ENCODE peak calls at places on chromosomes 6 and 20, in six cellular contexts. N is cardiac fibroblast; R is EL; P is stimulated activated CD4-positive, alpha-beta T cell treated with anti-CD3 and anti-CD28 coated beads, TNF-alpha, amount 100 ng/mL, for 24 hours; O is iris pigment epithelial cell; V is HT1080. K is an unnamed sample.

GRCh38 chr6:42193491-42193894 is 1.3 kb downstream of the GUCA1B start:
- DNase-seq in N (peak), R (peak), V (no peak), P (no peak), O (peak), K (no peak)

GRCh38 chr20:48175261-48175660 is 390.0 kb upstream of the SULF2 start:
- DNase-seq in N (no peak), V (no peak), P (no peak), R (no peak), O (no peak), K (no peak)

GRCh38 chr20:40565681-40566040 is 123.4 kb downstream of the MAFB start:
- DNase-seq in N (no peak), O (no peak), V (no peak), R (no peak), P (no peak), K (no peak)

GRCh38 chr20:24981282-24981681 is 11.3 kb downstream of the APMAP start:
- DNase-seq in O (no peak), P (no peak), N (no peak), V (no peak), R (no peak), K (no peak)

GRCh38 chr20:46222521-46223007 is 85.7 kb downstream of the CDH22 start:
- DNase-seq in V (no peak), O (no peak), P (no peak), N (peak), R (no peak), K (no peak)

GRCh38 chr6:55176958-55177357 is 2.6 kb downstream of the HCRTR2 start:
- DNase-seq in R (peak), N (peak), V (no peak), O (peak), P (no peak), K (no peak)

GRCh38 chr6:26140254-26140966 is 53.2 kb downstream of the HFE start:
- DNase-seq in N (no peak), R (no peak), V (no peak), O (no peak), P (no peak), K (no peak)

GRCh38 chr20:38779247-38780097 is 26.0 kb upstream of the PPP1R16B start:
- DNase-seq in O (no peak), P (no peak), R (no peak), N (no peak), V (no peak), K (no peak)

GRCh38 chr6:4319992-4320683 is 184.8 kb upstream of the ECI2 start:
- DNase-seq in P (no peak), V (peak), N (peak), O (peak), R (peak), K (no peak)

GRCh38 chr6:157385482-157385881 is 4.5 kb downstream of the ZDHHC14 start:
- DNase-seq in P (no peak), O (no peak), V (no peak), N (no peak), R (no peak), K (no peak)

GRCh38 chr6:113464959-113465358 is 392.2 kb upstream of the MARCKS start:
- DNase-seq in V (peak), O (peak), R (peak), N (peak), P (no peak), K (no peak)

GRCh38 chr20:59777814-59778575 is 155.4 kb downstream of the SYCP2 start:
- DNase-seq in P (no peak), O (no peak), R (no peak), V (no peak), N (no peak), K (no peak)

GRCh38 chr6:35730745-35731413 is 6.0 kb upstream of the ARMC12 start:
- DNase-seq in V (no peak), R (no peak), O (no peak), N (no peak), P (no peak), K (no peak)

GRCh38 chr6:124885171-124885570 is 77.1 kb upstream of the RNF217 start:
- DNase-seq in O (peak), V (no peak), R (no peak), N (no peak), P (no peak), K (no peak)

GRCh38 chr6:33428219-33428890 is 8.5 kb downstream of the SYNGAP1 start:
- DNase-seq in N (peak), R (peak), V (peak), P (peak), O (peak), K (no peak)

GRCh38 chr6:71489736-71490135 is 201.1 kb downstream of the OGFRL1 start:
- DNase-seq in N (peak), P (no peak), O (peak), V (peak), R (peak), K (no peak)

GRCh38 chr6:78883651-78884050 is 16.3 kb downstream of the IRAK1BP1 start:
- DNase-seq in R (no peak), N (no peak), O (no peak), V (no peak), P (no peak), K (no peak)

GRCh38 chr20:3465301-3465700 is 5.5 kb upstream of the ATRN start:
- DNase-seq in P (no peak), R (no peak), O (no peak), N (no peak), V (no peak), K (no peak)

GRCh38 chr6:105594821-105595220 is 191.9 kb upstream of the PREP start:
- DNase-seq in O (no peak), N (no peak), V (no peak), R (peak), P (no peak), K (no peak)

GRCh38 chr6:111730835-111731234 is 125.2 kb upstream of the TRAF3IP2 start:
- DNase-seq in N (peak), O (no peak), V (no peak), P (no peak), R (no peak), K (no peak)

GRCh38 chr6:167501831-167502385 is 177.0 kb downstream of the TTLL2 start:
- DNase-seq in O (no peak), P (no peak), N (peak), R (no peak), V (peak), K (no peak)

GRCh38 chr6:28710466-28711191 is 184.9 kb downstream of the GPX5 start:
- DNase-seq in O (peak), R (peak), P (peak), N (peak), V (peak), K (no peak)

GRCh38 chr20:23061713-23062561 is 12.5 kb upstream of the THBD start:
- DNase-seq in V (peak), O (peak), P (no peak), N (peak), R (peak), K (no peak)

GRCh38 chr20:4802522-4802921 is 80.8 kb downstream of the PRND start:
- DNase-seq in N (no peak), O (no peak), R (no peak), P (no peak), V (no peak), K (no peak)

GRCh38 chr6:132812255-132812732 is 2.1 kb upstream of the RPS12 start:
- DNase-seq in N (peak), O (peak), V (peak), R (peak), P (no peak), K (no peak)

GRCh38 chr6:170438861-170439260 is 114.2 kb downstream of the PSMB1 start:
- DNase-seq in R (no peak), O (no peak), P (no peak), N (no peak), V (no peak), K (no peak)

GRCh38 chr6:52574709-52575489 is 2.0 kb downstream of the TRAM2 start:
- DNase-seq in O (peak), N (peak), V (peak), R (peak), P (peak), K (peak)

GRCh38 chr6:85464260-85464644 is 14.4 kb downstream of the NT5E start:
- DNase-seq in P (peak), N (peak), V (peak), O (peak), R (peak), K (no peak)

GRCh38 chr20:48647873-48648272 is 179.9 kb downstream of the PREX1 start:
- DNase-seq in P (no peak), V (no peak), R (no peak), N (no peak), O (no peak), K (no peak)

GRCh38 chr6:139987091-139987490 is 612.6 kb upstream of the CITED2 start:
- DNase-seq in V (no peak), N (no peak), R (no peak), P (no peak), O (no peak), K (no peak)

GRCh38 chr6:17417817-17418216 is 24.4 kb downstream of the CAP2 start:
- DNase-seq in V (peak), N (peak), R (peak), P (no peak), O (peak), K (no peak)

GRCh38 chr6:131646249-131646670 is 9.2 kb downstream of the ENPP3 start:
- DNase-seq in N (no peak), R (no peak), V (no peak), P (no peak), O (no peak), K (no peak)

GRCh38 chr6:32092760-32093497 is 16.2 kb downstream of the TNXB start:
- DNase-seq in O (peak), N (peak), R (peak), P (no peak), V (no peak), K (no peak)